ENCODE peak calls at places on chromosomes 16 and 17, in nine cellular contexts. B is uterus; Q is upper lobe of right lung; K is GM04504; Z is stimulated activated CD8-positive, alpha-beta memory T cell treated with anti-CD3 and anti-CD28 coated beads, Interleukin-4, amount 100 ng/mL, for 1 hour; U is NCI-H2081; P is HTR-8/SVneo; D is ACHN; S is type B pancreatic cell. O is an unnamed sample.

GRCh38 chr17:32111141-32111771 is 31.0 kb upstream of the RHOT1 start:
- DNase-seq in B (peak), Q (no peak), K (peak), Z (no peak), U (peak), P (no peak), D (peak), S (peak), O (no peak)

GRCh38 chr16:32116080-32116479 is 137.0 kb upstream of the TP53TG3D start:
- DNase-seq in B (no peak), Q (peak), K (no peak), Z (no peak), U (no peak), P (no peak), D (peak), S (peak), O (no peak)

GRCh38 chr17:76542984-76543383 is 3.1 kb downstream of the PRCD start:
- DNase-seq in B (no peak), Q (no peak), K (no peak), Z (no peak), U (no peak), P (no peak), D (no peak), S (no peak), O (no peak)

GRCh38 chr16:81567987-81568748 is 123.6 kb downstream of the CMIP start:
- DNase-seq in B (no peak), Q (no peak), K (no peak), Z (no peak), U (no peak), P (peak), D (peak), S (no peak), O (peak)

GRCh38 chr17:79549111-79549915 is 61.5 kb downstream of the RBFOX3 start:
- DNase-seq in B (no peak), Q (peak), K (no peak), Z (no peak), U (no peak), P (no peak), D (no peak), S (no peak), O (no peak)

GRCh38 chr16:72812651-72813050 is 235.3 kb downstream of the ZFHX3 start:
- DNase-seq in B (no peak), Q (no peak), K (no peak), Z (no peak), U (no peak), P (no peak), D (no peak), S (no peak), O (no peak)

GRCh38 chr17:16287563-16288027 is 65.7 kb downstream of the CENPV start:
- DNase-seq in B (peak), Q (no peak), K (no peak), Z (no peak), U (no peak), P (peak), D (peak), S (no peak), O (no peak)

GRCh38 chr17:69179227-69179952 is 37.7 kb upstream of the ABCA6 start:
- DNase-seq in B (no peak), Q (no peak), K (no peak), Z (no peak), U (no peak), P (no peak), D (peak), S (no peak), O (no peak)

GRCh38 chr17:17994271-17994670 is 21.6 kb downstream of the DRC3 start:
- DNase-seq in B (no peak), Q (no peak), K (no peak), Z (no peak), U (no peak), P (no peak), D (peak), S (no peak), O (no peak)

GRCh38 chr17:35612924-35613521 is 25.9 kb downstream of the AP2B1 start:
- DNase-seq in B (peak), Q (no peak), K (peak), Z (no peak), U (peak), P (peak), D (peak), S (no peak), O (peak)

GRCh38 chr17:13888043-13888442 is 181.3 kb upstream of the COX10 start:
- DNase-seq in B (no peak), Q (no peak), K (no peak), Z (no peak), U (no peak), P (no peak), D (no peak), S (no peak), O (no peak)

GRCh38 chr17:59008737-59009136 is 97.9 kb downstream of the TRIM37 start:
- DNase-seq in B (no peak), Q (no peak), K (no peak), Z (no peak), U (no peak), P (no peak), D (no peak), S (no peak), O (no peak)

GRCh38 chr16:28875134-28876015 is 2.9 kb upstream of the ATP2A1 start:
- DNase-seq in B (no peak), Q (no peak), K (no peak), Z (no peak), U (no peak), P (no peak), D (no peak), S (no peak), O (no peak)

GRCh38 chr17:81579821-81580321 is 27.7 kb upstream of the FAAP100 start:
- DNase-seq in B (no peak), Q (no peak), K (no peak), Z (no peak), U (no peak), P (no peak), D (no peak), S (no peak), O (peak)

GRCh38 chr17:77254961-77255741 is 114.4 kb downstream of the SEC14L1 start:
- DNase-seq in B (no peak), Q (peak), K (peak), Z (no peak), U (no peak), P (peak), D (peak), S (no peak), O (peak)

O was measured in H54.